ENCODE peak calls at places on chromosomes 11 and 22, in five cellular contexts. D is dorsolateral prefrontal cortex; V is CD8-positive, alpha-beta T cell; Z is RWPE2; F is foreskin keratinocyte. Q is an unnamed sample.

GRCh38 chr22:23246982-23247766 is 66.9 kb downstream of the BCR start:
- DNase-seq in F (no peak), V (no peak), Z (no peak), D (no peak), Q (no peak)

GRCh38 chr11:8683115-8683807 is 669 bp downstream of the RPL27A start:
- DNase-seq in Z (peak; percentile 29), F (no peak), V (no peak), D (no peak), Q (no peak)

GRCh38 chr11:14455648-14456430 is 43.8 kb downstream of the COPB1 start:
- DNase-seq in F (no peak), V (no peak), Z (no peak), D (no peak), Q (no peak)

GRCh38 chr11:64396079-64396591 is 37.2 kb downstream of the RPS6KA4 start:
- DNase-seq in D (no peak), F (no peak), Z (no peak), V (no peak), Q (no peak)

GRCh38 chr11:91997178-91997577 is 227.4 kb upstream of the FAT3 start:
- DNase-seq in V (no peak), F (no peak), Z (no peak), D (no peak), Q (no peak)

GRCh38 chr11:17489729-17490128 is 13.1 kb upstream of the ABCC8 start:
- DNase-seq in D (no peak), Z (no peak), F (no peak), V (no peak), Q (no peak)

GRCh38 chr22:25666308-25666707 is 75.7 kb upstream of the MYO18B start:
- DNase-seq in Z (no peak), F (no peak), V (no peak), D (no peak), Q (no peak)

GRCh38 chr11:64036081-64037026 is 623 bp downstream of the FLRT1 start:
- DNase-seq in V (no peak), F (no peak), D (no peak), Z (no peak), Q (peak; percentile 51)

GRCh38 chr11:73019996-73020395 is 122.1 kb downstream of the FCHSD2 start:
- DNase-seq in F (no peak), Z (no peak), V (no peak), D (no peak), Q (no peak)

GRCh38 chr22:36156515-36157419 is 3.8 kb downstream of the APOL3 start:
- DNase-seq in Z (no peak), F (peak; percentile 45), D (no peak), V (peak; percentile 55), Q (peak; percentile 55)

GRCh38 chr11:77789731-77790476 is 30.6 kb downstream of the RSF1 start:
- DNase-seq in Z (no peak), F (no peak), V (no peak), D (no peak), Q (no peak)

GRCh38 chr11:72758304-72758689 is 6.1 kb upstream of the ARAP1 start:
- DNase-seq in F (no peak), Z (no peak), V (no peak), D (no peak), Q (no peak)

GRCh38 chr11:35281169-35281591 is 138.2 kb downstream of the SLC1A2 start:
- DNase-seq in Z (no peak), V (no peak), F (no peak), D (no peak), Q (no peak)
- H3K27ac ChIP-seq in Z (no peak overlapping the region), V (no peak overlapping the region), F (no peak overlapping the region), D (no peak overlapping the region), Q (no peak overlapping the region)

GRCh38 chr11:10310301-10310841 is 5.5 kb downstream of the ADM start:
- DNase-seq in F (peak; percentile 36), D (no peak), V (no peak), Z (no peak), Q (no peak)
- H3K27ac ChIP-seq in F (no peak overlapping the region), D (no peak overlapping the region), V (no peak overlapping the region), Z (no peak overlapping the region), Q (no peak overlapping the region)

DNA sequence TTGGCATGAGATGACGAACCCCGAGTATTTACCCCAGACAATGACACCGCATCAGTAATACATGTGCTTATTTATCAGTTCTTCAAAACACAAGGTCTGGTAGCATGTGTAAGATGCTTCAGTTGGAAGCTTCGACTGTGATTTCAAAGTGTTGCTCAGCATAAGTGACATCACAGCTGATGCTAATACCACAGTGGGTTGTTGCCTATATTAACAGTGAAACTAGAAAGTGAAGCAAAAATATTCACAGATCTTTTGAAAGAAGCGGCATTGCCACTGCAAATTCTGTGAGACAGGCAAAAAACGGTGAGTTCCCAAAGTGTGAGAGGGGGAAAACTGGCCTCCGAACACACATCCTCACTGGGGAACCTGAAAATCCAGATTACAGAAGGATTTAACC is 18.4 kb upstream of the TTC12 start:
- DNase-seq in Z (no peak), V (no peak), D (no peak), F (no peak), Q (no peak)
- H3K27ac ChIP-seq in Z (no peak overlapping the region), V (no peak overlapping the region), D (no peak overlapping the region), F (no peak overlapping the region), Q (no peak overlapping the region)

GRCh38 chr11:116980136-116980793 is 118.0 kb downstream of the SIK3 start:
- DNase-seq in D (no peak), F (no peak), V (no peak), Z (no peak), Q (no peak)

GRCh38 chr11:116973270-116973669 is 125.0 kb downstream of the SIK3 start:
- DNase-seq in Z (no peak), V (no peak), F (no peak), D (no peak), Q (no peak)

GRCh38 chr11:116975661-116976060 is 122.6 kb downstream of the SIK3 start:
- DNase-seq in F (no peak), Z (no peak), V (no peak), D (no peak), Q (no peak)

GRCh38 chr11:116981216-116981887 is 116.9 kb downstream of the SIK3 start:
- DNase-seq in F (no peak), D (no peak), V (no peak), Z (no peak), Q (no peak)

GRCh38 chr11:116976941-116977570 is 121.2 kb downstream of the SIK3 start:
- DNase-seq in F (no peak), Z (no peak), V (no peak), D (no peak), Q (no peak)
- H3K27ac ChIP-seq in F (no peak overlapping the region), Z (no peak overlapping the region), V (no peak overlapping the region), D (no peak overlapping the region), Q (peak overlapping the region; percentile 83)

DNA sequence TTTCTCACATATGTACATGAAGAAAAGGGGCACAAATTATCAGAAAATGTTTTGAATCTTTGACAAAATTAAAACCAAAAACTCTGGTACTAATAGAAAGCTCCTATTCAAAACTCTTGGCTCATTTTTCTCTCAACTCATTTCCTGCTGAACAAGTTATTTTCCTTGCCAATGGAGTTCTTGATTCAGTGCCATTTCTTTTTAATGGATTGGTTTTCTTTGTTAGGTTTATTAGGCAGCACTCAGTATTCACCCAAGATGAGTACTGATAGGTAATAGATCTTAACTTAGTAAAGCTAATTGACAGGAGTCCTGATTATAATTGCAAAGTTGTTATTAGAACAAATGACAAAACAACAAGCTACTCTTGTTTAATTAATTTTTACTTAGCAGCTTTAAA is 279.4 kb upstream of the PDGFD start:
- DNase-seq in Z (no peak), F (no peak), D (no peak), V (no peak), Q (no peak)
- H3K27ac ChIP-seq in Z (no peak overlapping the region), F (no peak overlapping the region), D (no peak overlapping the region), V (no peak overlapping the region), Q (no peak overlapping the region)

DNA sequence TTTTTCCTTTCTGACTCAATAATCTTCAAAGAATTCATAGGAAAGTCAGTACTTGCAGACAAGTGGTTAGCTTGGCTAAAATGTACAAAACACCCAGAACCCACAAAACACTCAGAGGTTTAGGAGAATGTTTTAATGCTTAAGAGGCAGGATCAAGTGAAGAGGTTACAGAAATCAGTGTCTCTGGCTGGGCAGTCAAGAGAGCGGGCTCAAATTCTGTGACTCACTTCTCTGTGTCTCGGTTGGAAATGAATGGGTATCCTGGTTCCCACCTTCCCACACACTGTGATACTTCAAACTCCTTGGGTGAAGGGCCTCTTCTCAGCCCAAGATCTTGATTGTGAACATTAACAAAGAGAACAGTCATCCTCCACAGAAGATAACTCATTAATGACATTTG is 3.8 kb downstream of the MPEG1 start:
- DNase-seq in D (no peak), Z (no peak), V (no peak), F (no peak), Q (no peak)
- H3K27ac ChIP-seq in D (no peak overlapping the region), Z (no peak overlapping the region), V (no peak overlapping the region), F (no peak overlapping the region), Q (no peak overlapping the region)